ENCODE peak calls at places on chromosome 5, in four cellular contexts. One of them, this sample, is unnamed.

GRCh38 chr5:62720036-62720441 is 141.4 kb downstream of the LRRC70 start:
- DNase-seq in CD8-positive, alpha-beta T cell: no peak
- DNase-seq in GM06990: peak; percentile 43
- DNase-seq in OCI-LY7: peak; percentile 24
- DNase-seq in this sample: peak; percentile 70

GRCh38 chr5:91022518-91022917 is 360.6 kb downstream of the ARRDC3 start:
- DNase-seq in CD8-positive, alpha-beta T cell: no peak
- DNase-seq in GM06990: no peak
- DNase-seq in OCI-LY7: no peak
- DNase-seq in this sample: no peak

GRCh38 chr5:89313044-89313443 is 430.1 kb upstream of the MEF2C start:
- DNase-seq in CD8-positive, alpha-beta T cell: no peak
- DNase-seq in GM06990: no peak
- DNase-seq in OCI-LY7: no peak
- DNase-seq in this sample: peak; percentile 74

GRCh38 chr5:126044111-126044668 is 379.0 kb upstream of the GRAMD2B start:
- DNase-seq in CD8-positive, alpha-beta T cell: no peak
- DNase-seq in GM06990: no peak
- DNase-seq in OCI-LY7: no peak
- DNase-seq in this sample: no peak

GRCh38 chr5:141363952-141364660 is at the start of gene PCDHGA5:
- DNase-seq in CD8-positive, alpha-beta T cell: no peak
- DNase-seq in GM06990: no peak
- DNase-seq in OCI-LY7: no peak
- DNase-seq in this sample: no peak

GRCh38 chr5:153752890-153753289 is 262.4 kb downstream of the GRIA1 start:
- DNase-seq in CD8-positive, alpha-beta T cell: no peak
- DNase-seq in GM06990: no peak
- DNase-seq in OCI-LY7: no peak
- DNase-seq in this sample: no peak

GRCh38 chr5:160298189-160298588 is 14.2 kb downstream of the CCNJL start:
- DNase-seq in CD8-positive, alpha-beta T cell: no peak
- DNase-seq in GM06990: no peak
- DNase-seq in OCI-LY7: no peak
- DNase-seq in this sample: no peak

GRCh38 chr5:82045526-82046267 is 73.9 kb downstream of the ATG10 start:
- DNase-seq in CD8-positive, alpha-beta T cell: no peak
- DNase-seq in GM06990: no peak
- DNase-seq in OCI-LY7: no peak
- DNase-seq in this sample: no peak

GRCh38 chr5:72673623-72674022 is 142.8 kb upstream of the TNPO1 start:
- DNase-seq in CD8-positive, alpha-beta T cell: no peak
- DNase-seq in GM06990: no peak
- DNase-seq in OCI-LY7: peak; percentile 1
- DNase-seq in this sample: no peak

GRCh38 chr5:54673523-54674225 is 156.1 kb downstream of the SNX18 start:
- DNase-seq in CD8-positive, alpha-beta T cell: peak; percentile 59
- DNase-seq in GM06990: peak; percentile 8
- DNase-seq in OCI-LY7: peak; percentile 14
- DNase-seq in this sample: peak; percentile 60

GRCh38 chr5:105695916-105696315 is 1974.8 kb downstream of the EFNA5 start:
- DNase-seq in CD8-positive, alpha-beta T cell: no peak
- DNase-seq in GM06990: no peak
- DNase-seq in OCI-LY7: no peak
- DNase-seq in this sample: no peak

GRCh38 chr5:142717582-142718215 is 31.8 kb upstream of the FGF1 start:
- DNase-seq in CD8-positive, alpha-beta T cell: no peak
- DNase-seq in GM06990: no peak
- DNase-seq in OCI-LY7: peak; percentile 13
- DNase-seq in this sample: peak; percentile 50

GRCh38 chr5:52989781-52990530 is 804 bp downstream of the ITGA2 start:
- DNase-seq in CD8-positive, alpha-beta T cell: no peak
- DNase-seq in GM06990: peak; percentile 19
- DNase-seq in OCI-LY7: no peak
- DNase-seq in this sample: peak; percentile 29

GRCh38 chr5:81904861-81905260 is 67.0 kb upstream of the ATG10 start:
- DNase-seq in CD8-positive, alpha-beta T cell: no peak
- DNase-seq in GM06990: no peak
- DNase-seq in OCI-LY7: no peak
- DNase-seq in this sample: no peak

GRCh38 chr5:113232667-113233066 is 202.1 kb downstream of the TSSK1B start:
- DNase-seq in CD8-positive, alpha-beta T cell: no peak
- DNase-seq in GM06990: no peak
- DNase-seq in OCI-LY7: no peak
- DNase-seq in this sample: no peak

GRCh38 chr5:64505769-64506566 is at the start of gene RGS7BP:
- DNase-seq in CD8-positive, alpha-beta T cell: no peak
- DNase-seq in GM06990: peak; percentile 33
- DNase-seq in OCI-LY7: no peak
- DNase-seq in this sample: peak; percentile 35

GRCh38 chr5:141641634-141642278 is 5.0 kb downstream of the RELL2 start:
- DNase-seq in CD8-positive, alpha-beta T cell: no peak
- DNase-seq in GM06990: no peak
- DNase-seq in OCI-LY7: no peak
- DNase-seq in this sample: peak; percentile 68

GRCh38 chr5:53983568-53984465 is 326.6 kb downstream of the ARL15 start:
- DNase-seq in CD8-positive, alpha-beta T cell: no peak
- DNase-seq in GM06990: no peak
- DNase-seq in OCI-LY7: no peak
- DNase-seq in this sample: no peak

GRCh38 chr5:88883059-88883565 is at the start of gene MEF2C:
- DNase-seq in CD8-positive, alpha-beta T cell: peak; percentile 16
- DNase-seq in GM06990: peak; percentile 95
- DNase-seq in OCI-LY7: peak; percentile 78
- DNase-seq in this sample: peak; percentile 94

GRCh38 chr5:95283022-95283615 is 1.8 kb downstream of the MCTP1 start:
- DNase-seq in CD8-positive, alpha-beta T cell: no peak
- DNase-seq in GM06990: no peak
- DNase-seq in OCI-LY7: no peak
- DNase-seq in this sample: no peak

GRCh38 chr5:84374568-84374967 is 10.1 kb downstream of the EDIL3 start:
- DNase-seq in CD8-positive, alpha-beta T cell: no peak
- DNase-seq in GM06990: no peak
- DNase-seq in OCI-LY7: no peak
- DNase-seq in this sample: no peak

GRCh38 chr5:52997424-52997823 is 8.3 kb downstream of the ITGA2 start:
- DNase-seq in CD8-positive, alpha-beta T cell: no peak
- DNase-seq in GM06990: no peak
- DNase-seq in OCI-LY7: no peak
- DNase-seq in this sample: no peak

GRCh38 chr5:155040984-155041383 is 27.4 kb downstream of the KIF4B start:
- DNase-seq in CD8-positive, alpha-beta T cell: no peak
- DNase-seq in GM06990: no peak
- DNase-seq in OCI-LY7: no peak
- DNase-seq in this sample: no peak

GRCh38 chr5:76604838-76605237 is 18.4 kb downstream of the F2RL2 start:
- DNase-seq in CD8-positive, alpha-beta T cell: no peak
- DNase-seq in GM06990: no peak
- DNase-seq in OCI-LY7: no peak
- DNase-seq in this sample: no peak

GRCh38 chr5:54514269-54514668 is 3.3 kb upstream of the SNX18 start:
- DNase-seq in CD8-positive, alpha-beta T cell: no peak
- DNase-seq in GM06990: no peak
- DNase-seq in OCI-LY7: peak; percentile 41
- DNase-seq in this sample: no peak

GRCh38 chr5:58117491-58117890 is 342.4 kb downstream of the PLK2 start:
- DNase-seq in CD8-positive, alpha-beta T cell: no peak
- DNase-seq in GM06990: no peak
- DNase-seq in OCI-LY7: no peak
- DNase-seq in this sample: no peak

GRCh38 chr5:113357696-113358476 is 76.9 kb downstream of the TSSK1B start:
- DNase-seq in CD8-positive, alpha-beta T cell: no peak
- DNase-seq in GM06990: no peak
- DNase-seq in OCI-LY7: no peak
- DNase-seq in this sample: no peak

GRCh38 chr5:153223376-153223775 is 267.1 kb upstream of the GRIA1 start:
- DNase-seq in CD8-positive, alpha-beta T cell: no peak
- DNase-seq in GM06990: no peak
- DNase-seq in OCI-LY7: no peak
- DNase-seq in this sample: no peak

GRCh38 chr5:67354051-67354450 is 157.5 kb upstream of the CD180 start:
- DNase-seq in CD8-positive, alpha-beta T cell: no peak
- DNase-seq in GM06990: no peak
- DNase-seq in OCI-LY7: no peak
- DNase-seq in this sample: no peak

GRCh38 chr5:177444106-177445051 is 2.2 kb upstream of the PRR7 start:
- DNase-seq in CD8-positive, alpha-beta T cell: peak; percentile 38
- DNase-seq in GM06990: peak; percentile 34
- DNase-seq in OCI-LY7: peak; percentile 20
- DNase-seq in this sample: peak; percentile 54

GRCh38 chr5:154860765-154861164 is 2.3 kb downstream of the CNOT8 start:
- DNase-seq in CD8-positive, alpha-beta T cell: no peak
- DNase-seq in GM06990: no peak
- DNase-seq in OCI-LY7: peak; percentile 5
- DNase-seq in this sample: peak; percentile 7

GRCh38 chr5:163108351-163108750 is 329.0 kb upstream of the CCNG1 start:
- DNase-seq in CD8-positive, alpha-beta T cell: no peak
- DNase-seq in GM06990: no peak
- DNase-seq in OCI-LY7: no peak
- DNase-seq in this sample: no peak

GRCh38 chr5:163105456-163105855 is 331.9 kb upstream of the CCNG1 start:
- DNase-seq in CD8-positive, alpha-beta T cell: no peak
- DNase-seq in GM06990: no peak
- DNase-seq in OCI-LY7: no peak
- DNase-seq in this sample: no peak

GRCh38 chr5:163106098-163106497 is 331.3 kb upstream of the CCNG1 start:
- DNase-seq in CD8-positive, alpha-beta T cell: no peak
- DNase-seq in GM06990: no peak
- DNase-seq in OCI-LY7: no peak
- DNase-seq in this sample: peak; percentile 9

DNA sequence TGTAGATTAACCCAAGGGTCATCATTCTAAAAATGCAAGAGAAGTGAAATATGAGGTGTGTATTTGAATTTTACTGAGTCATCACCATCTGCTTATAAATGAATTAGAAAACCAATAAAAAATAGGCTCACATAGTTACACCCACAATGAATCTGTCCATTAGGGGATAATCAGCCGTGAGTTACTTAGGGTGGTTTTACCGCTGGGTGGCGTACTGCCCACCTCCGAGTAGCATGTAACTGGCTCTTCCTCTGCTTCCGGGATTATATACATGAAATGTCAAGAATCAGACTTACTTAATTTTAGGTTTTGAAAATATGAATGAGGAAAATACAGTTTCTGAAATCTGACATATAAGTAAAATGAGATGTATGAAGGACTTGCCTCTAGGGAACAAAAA is 332.9 kb upstream of the CCNG1 start:
- DNase-seq in CD8-positive, alpha-beta T cell: no peak
- DNase-seq in GM06990: no peak
- DNase-seq in OCI-LY7: no peak
- DNase-seq in this sample: peak; percentile 28
- TF ChIP-seq CTCF in CD8-positive, alpha-beta T cell: no peak
- TF ChIP-seq CTCF in GM06990: peak; percentile 37
- TF ChIP-seq CTCF in OCI-LY7: peak; percentile 58
- TF ChIP-seq CTCF in this sample: peak; percentile 31

GRCh38 chr5:169389318-169389717 is 88.4 kb upstream of the SLIT3 start:
- DNase-seq in CD8-positive, alpha-beta T cell: no peak
- DNase-seq in GM06990: no peak
- DNase-seq in OCI-LY7: no peak
- DNase-seq in this sample: no peak

GRCh38 chr5:169393907-169394306 is 93.0 kb upstream of the SLIT3 start:
- DNase-seq in CD8-positive, alpha-beta T cell: no peak
- DNase-seq in GM06990: no peak
- DNase-seq in OCI-LY7: no peak
- DNase-seq in this sample: no peak

GRCh38 chr5:169385636-169386035 is 84.7 kb upstream of the SLIT3 start:
- DNase-seq in CD8-positive, alpha-beta T cell: no peak
- DNase-seq in GM06990: no peak
- DNase-seq in OCI-LY7: no peak
- DNase-seq in this sample: no peak

GRCh38 chr5:169394371-169394770 is 93.4 kb upstream of the SLIT3 start:
- DNase-seq in CD8-positive, alpha-beta T cell: no peak
- DNase-seq in GM06990: no peak
- DNase-seq in OCI-LY7: no peak
- DNase-seq in this sample: no peak

GRCh38 chr5:169390265-169390664 is 89.3 kb upstream of the SLIT3 start:
- DNase-seq in CD8-positive, alpha-beta T cell: no peak
- DNase-seq in GM06990: no peak
- DNase-seq in OCI-LY7: no peak
- DNase-seq in this sample: no peak
- TF ChIP-seq CTCF in CD8-positive, alpha-beta T cell: no peak
- TF ChIP-seq CTCF in GM06990: no peak
- TF ChIP-seq CTCF in OCI-LY7: no peak
- TF ChIP-seq CTCF in this sample: no peak

DNA sequence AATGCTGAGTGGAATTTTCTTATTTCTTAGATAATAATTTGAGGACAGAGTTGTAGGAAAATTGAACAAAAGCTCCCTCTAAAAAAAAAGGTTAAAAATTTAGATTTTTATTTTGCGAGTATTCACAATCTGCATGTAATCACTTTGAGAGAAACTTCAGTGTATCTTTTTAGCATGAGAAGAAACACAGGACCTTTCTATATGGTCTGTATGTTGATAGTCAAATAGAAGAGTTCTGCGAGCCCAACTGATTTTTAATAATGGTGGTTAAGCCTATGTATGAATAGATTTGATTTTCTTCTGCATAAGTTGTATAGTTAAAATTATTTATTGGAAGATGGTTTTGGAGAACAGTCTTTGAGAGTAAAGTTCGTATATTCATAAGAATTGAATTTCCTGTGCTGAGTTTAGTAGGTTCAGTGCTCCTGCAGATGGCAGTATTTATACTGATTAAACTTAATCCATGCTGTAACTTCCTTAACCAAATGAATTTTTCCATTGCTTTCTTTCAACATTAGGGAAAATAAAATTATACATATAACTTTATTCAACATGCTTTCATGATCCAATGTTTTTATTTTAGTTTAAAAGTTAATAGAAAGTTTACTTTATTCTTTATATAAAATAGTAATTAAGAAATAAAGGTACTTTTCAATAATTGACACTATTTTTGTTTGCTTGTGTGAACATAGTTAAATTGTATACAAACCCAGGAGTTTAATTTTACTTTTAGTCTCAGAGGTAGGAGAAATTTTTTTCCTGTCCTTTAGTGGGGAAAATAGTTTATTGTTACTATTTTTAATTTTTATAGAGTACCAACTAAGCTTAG is 19.6 kb downstream of the TCERG1 start:
- DNase-seq in CD8-positive, alpha-beta T cell: no peak
- DNase-seq in GM06990: no peak
- DNase-seq in OCI-LY7: peak; percentile 15
- DNase-seq in this sample: no peak
- TF ChIP-seq CTCF in CD8-positive, alpha-beta T cell: no peak
- TF ChIP-seq CTCF in GM06990: peak; percentile 41
- TF ChIP-seq CTCF in OCI-LY7: peak; percentile 77
- TF ChIP-seq CTCF in this sample: no peak

GRCh38 chr5:139393497-139394122 is 1.3 kb downstream of the PROB1 start:
- DNase-seq in CD8-positive, alpha-beta T cell: no peak
- DNase-seq in GM06990: no peak
- DNase-seq in OCI-LY7: no peak
- DNase-seq in this sample: no peak

GRCh38 chr5:139395844-139396640 is 1.1 kb upstream of the PROB1 start:
- DNase-seq in CD8-positive, alpha-beta T cell: no peak
- DNase-seq in GM06990: peak; percentile 43
- DNase-seq in OCI-LY7: no peak
- DNase-seq in this sample: peak; percentile 76

GRCh38 chr5:139392678-139393496 is 2.0 kb downstream of the PROB1 start:
- DNase-seq in CD8-positive, alpha-beta T cell: peak; percentile 75
- DNase-seq in GM06990: peak; percentile 94
- DNase-seq in OCI-LY7: peak; percentile 94
- DNase-seq in this sample: peak; percentile 95

GRCh38 chr5:139394654-139395566 is at the start of gene PROB1:
- DNase-seq in CD8-positive, alpha-beta T cell: no peak
- DNase-seq in GM06990: no peak
- DNase-seq in OCI-LY7: no peak
- DNase-seq in this sample: no peak

GRCh38 chr5:139394123-139394653 is 716 bp downstream of the PROB1 start:
- DNase-seq in CD8-positive, alpha-beta T cell: peak; percentile 63
- DNase-seq in GM06990: peak; percentile 83
- DNase-seq in OCI-LY7: peak; percentile 73
- DNase-seq in this sample: peak; percentile 88
- TF ChIP-seq CTCF in CD8-positive, alpha-beta T cell: peak; percentile 60
- TF ChIP-seq CTCF in GM06990: peak; percentile 50
- TF ChIP-seq CTCF in OCI-LY7: peak; percentile 77
- TF ChIP-seq CTCF in this sample: peak; percentile 75

This sample was measured in GM12865.